ENCODE peak calls at places on chromosomes 3 and 15, in five cellular contexts. M, Y, E, B and C are unnamed samples.

GRCh38 chr3:72306800-72307341 is 521.9 kb upstream of the PROK2 start:
- DNase-seq in Y (no peak), B (no peak), M (no peak), E (no peak), C (no peak)

GRCh38 chr15:59143281-59143680 is 38.3 kb downstream of the CCNB2 start:
- DNase-seq in Y (no peak), E (no peak), M (no peak), B (no peak), C (no peak)

GRCh38 chr3:158095302-158095997 is 10.8 kb downstream of the SHOX2 start:
- DNase-seq in B (no peak), Y (no peak), M (no peak), E (no peak), C (no peak)

GRCh38 chr3:124032881-124033359 is 41.0 kb upstream of the ROPN1 start:
- DNase-seq in E (peak), Y (peak), M (peak), B (peak), C (peak)

GRCh38 chr15:58138106-58138505 is at the start of gene AQP9:
- DNase-seq in Y (no peak), M (no peak), E (no peak), B (no peak), C (no peak)

GRCh38 chr15:41957021-41957897 is 15.1 kb downstream of the EHD4 start:
- DNase-seq in E (no peak), M (no peak), Y (no peak), B (no peak), C (no peak)

GRCh38 chr3:24133942-24134341 is 188.9 kb downstream of the NR1D2 start:
- DNase-seq in E (no peak), B (no peak), Y (no peak), M (no peak), C (no peak)

GRCh38 chr15:40065166-40065565 is 26.2 kb upstream of the SRP14 start:
- DNase-seq in Y (no peak), B (no peak), M (no peak), E (no peak), C (no peak)

DNA sequence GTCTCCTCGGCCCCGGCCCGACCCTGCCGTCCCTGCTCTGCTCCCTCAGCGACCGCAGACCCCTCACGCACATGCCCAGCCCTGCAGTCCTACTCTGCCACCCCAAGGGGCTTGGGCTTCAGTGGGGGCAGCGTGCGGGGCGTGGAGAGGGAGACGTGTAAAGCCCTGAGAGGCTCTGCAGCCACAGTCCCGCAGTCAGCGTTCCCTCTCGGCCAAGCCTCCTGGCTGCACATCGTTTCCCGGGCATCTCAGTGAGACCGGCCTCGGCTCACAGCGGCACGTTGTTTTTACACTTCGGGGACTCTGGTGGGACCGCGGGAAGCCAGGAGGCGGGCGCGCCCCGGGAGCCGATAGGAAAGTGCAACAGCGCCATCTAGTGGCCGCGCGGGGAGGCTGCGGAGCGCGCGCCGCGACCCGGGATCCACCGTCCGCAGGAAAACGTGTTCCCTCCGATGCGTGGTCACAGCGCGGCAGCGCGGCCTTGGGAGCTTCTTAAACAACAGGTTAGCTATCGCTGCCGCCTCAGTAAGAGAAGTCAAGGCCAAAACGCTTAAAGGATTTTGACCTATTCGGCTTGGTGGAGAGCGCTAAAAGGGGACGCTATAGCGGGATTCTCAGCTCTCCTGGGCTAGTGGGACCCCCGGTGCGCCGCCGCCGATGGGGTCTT is 226.8 kb upstream of the IGF1R start:
- DNase-seq in Y (peak), E (peak), B (no peak), M (peak), C (peak)
- H3K4me3 ChIP-seq in Y (peak), E (no peak), B (no peak), M (peak), C (no peak)

GRCh38 chr15:24819680-24820079 is 135.1 kb upstream of the SNRPN start:
- DNase-seq in E (no peak), M (no peak), Y (no peak), B (no peak), C (no peak)

DNA sequence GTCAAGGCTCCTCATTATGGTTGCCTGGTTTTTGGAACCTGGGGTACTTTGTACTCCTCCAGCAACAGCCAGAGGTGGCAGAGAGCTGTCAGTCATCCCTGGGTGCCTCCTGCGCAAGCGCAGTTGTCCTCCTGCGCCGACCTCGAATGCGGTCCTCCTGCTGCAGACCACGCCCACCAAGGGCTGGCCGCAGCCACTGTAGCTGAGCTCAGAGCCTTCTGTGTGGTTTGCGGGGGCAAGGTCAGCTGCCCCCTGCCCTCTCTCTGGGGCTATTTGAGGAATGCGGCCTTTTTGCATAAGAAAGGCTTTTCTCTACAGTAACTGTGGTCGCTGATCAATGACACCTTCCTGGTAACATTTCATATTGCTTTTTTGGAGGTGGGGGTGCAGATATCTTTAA is 131.3 kb upstream of the SNRPN start:
- DNase-seq in M (no peak), Y (no peak), B (no peak), E (peak), C (no peak)
- H3K4me3 ChIP-seq in M (no peak), Y (no peak), B (no peak), E (no peak), C (no peak)

GRCh38 chr3:10173095-10173925 is 8.6 kb downstream of the IRAK2 start:
- DNase-seq in Y (no peak), B (no peak), E (no peak), M (no peak), C (no peak)
- H3K4me3 ChIP-seq in Y (no peak), B (no peak), E (no peak), M (no peak), C (no peak)

DNA sequence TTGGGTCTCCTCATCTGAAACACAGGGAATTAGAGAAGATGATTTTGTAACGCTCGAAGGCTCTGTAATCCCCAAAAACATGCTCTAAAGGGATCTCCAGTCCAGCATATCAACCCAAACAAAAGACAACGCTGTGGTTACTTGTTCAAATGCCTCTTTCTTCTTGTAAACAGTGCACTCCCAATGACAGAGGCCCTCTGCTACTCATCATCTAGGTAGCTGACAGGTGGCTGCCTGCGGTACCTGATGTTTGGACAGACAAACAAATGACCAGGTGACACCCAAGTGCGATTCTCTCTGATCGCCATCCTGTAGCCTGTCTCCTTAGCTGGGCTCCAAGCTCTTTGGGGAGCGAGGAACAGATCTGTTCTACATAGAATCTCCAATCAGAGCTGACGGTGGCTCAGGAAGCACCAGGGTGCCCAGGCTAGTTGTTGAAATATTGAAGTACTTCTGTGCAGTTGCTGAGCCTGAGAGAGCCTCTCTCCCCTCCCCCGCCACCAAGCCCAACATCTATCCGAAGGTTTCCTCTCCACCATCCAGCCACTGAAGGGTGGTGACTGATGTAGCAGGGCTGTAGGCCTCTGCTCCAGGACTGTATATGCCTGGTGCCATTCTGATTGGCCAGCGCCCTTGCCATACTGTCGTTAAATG is 238.7 kb downstream of the XXYLT1 start:
- DNase-seq in B (no peak), M (no peak), Y (no peak), E (no peak), C (no peak)
- H3K4me3 ChIP-seq in B (no peak), M (no peak), Y (no peak), E (no peak), C (no peak)